ENCODE peak calls at places on chromosomes 1 and 21, in eight cellular contexts. U is NCI-H748 treated with DMSO at 0.1 percent for 48 hours; A is stimulated activated CD4-positive, alpha-beta T cell treated with anti-CD3 and anti-CD28 coated beads, TNF-alpha, amount 100 ng/mL, for 1 hour; H is KG1; I is mesothelial cell of epicardium; M is fibroblast of the aortic adventitia; V is NCI-H1105 treated with DMSO at 0.1 percent for 48 hours; E is H9. Y is an unnamed sample.
A peak's percentile ranks its signal among the peaks of the same experiment; 100 is the strongest.

GRCh38 chr1:107277022-107277421 is 136.2 kb downstream of the NTNG1 start:
- DNase-seq in U (peak; percentile 49), A (no peak), H (no peak), I (no peak), M (peak; percentile 78), V (peak; percentile 22), E (peak; percentile 64), Y (no peak)

GRCh38 chr1:18417317-18418269 is 63.1 kb upstream of the KLHDC7A start:
- DNase-seq in U (no peak), A (no peak), H (no peak), I (no peak), M (no peak), V (no peak), E (no peak), Y (no peak)

GRCh38 chr1:212181015-212181891 is 104.0 kb upstream of the PPP2R5A start:
- DNase-seq in U (no peak), A (no peak), H (no peak), I (no peak), M (no peak), V (no peak), E (no peak), Y (no peak)

GRCh38 chr1:164785841-164786534 is 227.0 kb downstream of the PBX1 start:
- DNase-seq in U (no peak), A (no peak), H (no peak), I (no peak), M (peak; percentile 58), V (peak; percentile 18), E (no peak), Y (no peak)

GRCh38 chr1:101022294-101022693 is 3.3 kb downstream of the DPH5 start:
- DNase-seq in U (no peak), A (no peak), H (no peak), I (no peak), M (peak; percentile 72), V (no peak), E (no peak), Y (no peak)

GRCh38 chr1:218466341-218467010 is 121.3 kb downstream of the TGFB2 start:
- DNase-seq in U (no peak), A (no peak), H (no peak), I (no peak), M (no peak), V (no peak), E (no peak), Y (no peak)

GRCh38 chr1:43992232-43992995 is 1.0 kb downstream of the CCDC24 start:
- DNase-seq in U (no peak), A (no peak), H (no peak), I (no peak), M (no peak), V (no peak), E (no peak), Y (no peak)

GRCh38 chr1:39779821-39780220 is 8.7 kb upstream of the OXCT2 start:
- DNase-seq in U (no peak), A (no peak), H (no peak), I (no peak), M (no peak), V (no peak), E (no peak), Y (no peak)

GRCh38 chr21:42705346-42705745 is 51.9 kb downstream of the PDE9A start:
- DNase-seq in U (no peak), A (no peak), H (no peak), I (no peak), M (no peak), V (no peak), E (no peak), Y (no peak)

GRCh38 chr1:170214117-170214979 is 68.6 kb downstream of the NTMT2 start:
- DNase-seq in U (no peak), A (no peak), H (no peak), I (no peak), M (peak; percentile 85), V (no peak), E (no peak), Y (no peak)

GRCh38 chr1:119336738-119337315 is 31.8 kb upstream of the HAO2 start:
- DNase-seq in U (no peak), A (no peak), H (no peak), I (no peak), M (peak; percentile 7), V (no peak), E (no peak), Y (no peak)

GRCh38 chr21:45530423-45531113 is 11.7 kb downstream of the SLC19A1 start:
- DNase-seq in U (no peak), A (no peak), H (no peak), I (no peak), M (no peak), V (no peak), E (no peak), Y (no peak)

GRCh38 chr1:84997667-84998600 is 1.0 kb upstream of the MCOLN2 start:
- DNase-seq in U (peak; percentile 41), A (no peak), H (no peak), I (no peak), M (peak; percentile 9), V (no peak), E (peak; percentile 31), Y (no peak)

GRCh38 chr1:11640101-11640500 is 14.1 kb downstream of the FBXO2 start:
- DNase-seq in U (no peak), A (no peak), H (no peak), I (no peak), M (no peak), V (no peak), E (no peak), Y (no peak)

GRCh38 chr1:156556354-156556753 is 16.0 kb downstream of the IQGAP3 start:
- DNase-seq in U (no peak), A (no peak), H (no peak), I (no peak), M (no peak), V (no peak), E (no peak), Y (no peak)

GRCh38 chr1:98672184-98672583 is 10.7 kb downstream of the SNX7 start:
- DNase-seq in U (no peak), A (no peak), H (no peak), I (no peak), M (no peak), V (no peak), E (no peak), Y (no peak)

GRCh38 chr1:6249732-6250689 is 6.0 kb downstream of the HES3 start:
- DNase-seq in U (no peak), A (no peak), H (no peak), I (no peak), M (no peak), V (no peak), E (no peak), Y (no peak)

GRCh38 chr1:113278371-113278770 is 111.9 kb upstream of the MAGI3 start:
- DNase-seq in U (no peak), A (no peak), H (no peak), I (no peak), M (peak; percentile 5), V (no peak), E (no peak), Y (no peak)

GRCh38 chr1:221310180-221310579 is 430.9 kb downstream of the HLX start:
- DNase-seq in U (no peak), A (no peak), H (no peak), I (no peak), M (no peak), V (peak; percentile 88), E (no peak), Y (no peak)

GRCh38 chr21:14453964-14454641 is 71.2 kb upstream of the HSPA13 start:
- DNase-seq in U (no peak), A (no peak), H (peak; percentile 61), I (no peak), M (no peak), V (no peak), E (no peak), Y (no peak)

GRCh38 chr1:214427871-214428277 is 123.5 kb downstream of the PTPN14 start:
- DNase-seq in U (no peak), A (peak; percentile 22), H (peak; percentile 76), I (no peak), M (peak; percentile 72), V (no peak), E (peak; percentile 42), Y (peak; percentile 29)

GRCh38 chr1:155219592-155220031 is 11.1 kb downstream of the MTX1 start:
- DNase-seq in U (peak; percentile 6), A (no peak), H (no peak), I (no peak), M (peak; percentile 27), V (peak; percentile 76), E (peak; percentile 50), Y (no peak)

GRCh38 chr1:91523462-91523861 is 22.8 kb downstream of the CDC7 start:
- DNase-seq in U (no peak), A (no peak), H (no peak), I (no peak), M (peak; percentile 44), V (no peak), E (no peak), Y (no peak)

GRCh38 chr1:2080140-2080539 is 29.9 kb downstream of the PRKCZ start:
- DNase-seq in U (no peak), A (no peak), H (no peak), I (no peak), M (no peak), V (no peak), E (no peak), Y (no peak)

GRCh38 chr1:18299441-18300338 is 181.0 kb upstream of the KLHDC7A start:
- DNase-seq in U (peak; percentile 60), A (no peak), H (no peak), I (no peak), M (no peak), V (peak; percentile 45), E (peak; percentile 74), Y (no peak)

GRCh38 chr1:115303364-115303763 is 34.7 kb downstream of the NGF start:
- DNase-seq in U (no peak), A (no peak), H (no peak), I (no peak), M (no peak), V (no peak), E (no peak), Y (no peak)

GRCh38 chr1:183630748-183631147 is 4.8 kb downstream of the ARPC5 start:
- DNase-seq in U (no peak), A (no peak), H (no peak), I (no peak), M (peak; percentile 79), V (no peak), E (no peak), Y (no peak)

GRCh38 chr1:237478082-237478481 is 412.6 kb downstream of the ZP4 start:
- DNase-seq in U (no peak), A (no peak), H (no peak), I (no peak), M (no peak), V (no peak), E (no peak), Y (no peak)

GRCh38 chr1:234610061-234610581 is at the start of gene IRF2BP2:
- DNase-seq in U (peak; percentile 48), A (peak; percentile 65), H (peak; percentile 69), I (peak; percentile 73), M (peak; percentile 81), V (peak; percentile 56), E (peak; percentile 80), Y (no peak)

GRCh38 chr1:201648066-201648910 is 109.4 kb downstream of the NAV1 start:
- DNase-seq in U (no peak), A (no peak), H (no peak), I (peak; percentile 48), M (peak; percentile 74), V (peak; percentile 67), E (peak; percentile 65), Y (no peak)

GRCh38 chr1:24119859-24120756 is 8.2 kb upstream of the MYOM3 start:
- DNase-seq in U (no peak), A (no peak), H (no peak), I (no peak), M (peak; percentile 93), V (no peak), E (no peak), Y (no peak)

GRCh38 chr1:91712981-91713841 is 172.7 kb downstream of the TGFBR3 start:
- DNase-seq in U (no peak), A (no peak), H (no peak), I (no peak), M (peak; percentile 60), V (no peak), E (no peak), Y (peak; percentile 44)

GRCh38 chr1:147721711-147722110 is 38.7 kb downstream of the GJA5 start:
- DNase-seq in U (no peak), A (no peak), H (no peak), I (no peak), M (no peak), V (no peak), E (no peak), Y (no peak)

GRCh38 chr1:35768350-35769187 is 1.2 kb downstream of the CLSPN start:
- DNase-seq in U (no peak), A (no peak), H (no peak), I (no peak), M (peak; percentile 7), V (no peak), E (no peak), Y (no peak)